ENCODE peak calls at places on chromosomes 12 and 14, in five cellular contexts. T is sigmoid colon, M is prostate gland, A is Calu3, V is kidney. F is an unnamed sample.

GRCh38 chr12:66491812-66492361 is 187.0 kb downstream of the GRIP1 start:
- DNase-seq in A (no peak), M (no peak), T (no peak), V (no peak), F (no peak)

GRCh38 chr14:51302319-51303030 is 62.4 kb downstream of the TMX1 start:
- DNase-seq in M (no peak), A (no peak), V (no peak), T (no peak), F (no peak)

GRCh38 chr14:95901014-95901413 is 24.4 kb downstream of the TUNAR start:
- DNase-seq in A (no peak), V (no peak), T (no peak), M (no peak), F (no peak)

GRCh38 chr12:71771069-71771468 is 16.4 kb downstream of the RAB21 start:
- DNase-seq in M (peak), A (no peak), V (no peak), T (no peak), F (no peak)

GRCh38 chr12:127174881-127175280 is 1092.1 kb upstream of the TMEM132C start:
- DNase-seq in M (no peak), V (no peak), A (no peak), T (no peak), F (no peak)

GRCh38 chr12:93727195-93727811 is 50.1 kb downstream of the CRADD start:
- DNase-seq in V (peak), M (no peak), T (peak), A (no peak), F (no peak)

GRCh38 chr12:86264451-86265328 is 8.5 kb upstream of the MGAT4C start:
- DNase-seq in A (peak), T (peak), M (peak), V (peak), F (peak)

GRCh38 chr12:47590771-47591368 is 115.0 kb downstream of the RPAP3 start:
- DNase-seq in A (no peak), V (no peak), M (no peak), T (no peak), F (no peak)

GRCh38 chr12:105222726-105223357 is 13.1 kb downstream of the APPL2 start:
- DNase-seq in M (no peak), A (no peak), V (no peak), T (no peak), F (no peak)

GRCh38 chr14:94679941-94680340 is 67.8 kb downstream of the SERPINA3 start:
- DNase-seq in M (no peak), V (no peak), A (no peak), T (peak), F (no peak)

DNA sequence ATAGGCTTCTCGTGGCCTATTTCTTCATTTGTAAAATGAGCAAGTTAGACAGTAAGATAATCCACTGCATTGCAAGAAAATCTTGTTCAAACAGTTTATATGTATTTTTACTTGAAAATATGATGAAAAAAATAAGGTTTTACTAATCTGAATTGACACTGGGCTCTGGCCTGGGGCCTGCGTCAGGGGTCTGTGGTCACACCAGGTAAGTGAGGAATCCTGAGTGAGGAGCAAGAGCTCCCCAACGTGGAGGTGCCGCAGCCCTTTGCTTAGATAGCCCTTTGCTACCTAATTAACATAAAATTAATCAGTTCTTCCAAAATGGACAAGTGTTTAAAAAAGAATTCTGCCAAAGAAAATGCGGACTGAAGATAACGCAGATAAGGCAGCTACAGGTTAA is 39.1 kb upstream of the STAB2 start:
- DNase-seq in A (no peak), M (no peak), T (no peak), V (no peak), F (no peak)
- TF ChIP-seq CTCF in A (no peak), M (no peak), T (no peak), V (no peak), F (no peak)

GRCh38 chr14:36241183-36241582 is 64.7 kb upstream of the PTCSC3 start:
- DNase-seq in A (no peak), M (no peak), T (no peak), V (no peak), F (no peak)
- TF ChIP-seq CTCF in A (no peak), M (no peak), T (no peak), V (no peak), F (peak)

DNA sequence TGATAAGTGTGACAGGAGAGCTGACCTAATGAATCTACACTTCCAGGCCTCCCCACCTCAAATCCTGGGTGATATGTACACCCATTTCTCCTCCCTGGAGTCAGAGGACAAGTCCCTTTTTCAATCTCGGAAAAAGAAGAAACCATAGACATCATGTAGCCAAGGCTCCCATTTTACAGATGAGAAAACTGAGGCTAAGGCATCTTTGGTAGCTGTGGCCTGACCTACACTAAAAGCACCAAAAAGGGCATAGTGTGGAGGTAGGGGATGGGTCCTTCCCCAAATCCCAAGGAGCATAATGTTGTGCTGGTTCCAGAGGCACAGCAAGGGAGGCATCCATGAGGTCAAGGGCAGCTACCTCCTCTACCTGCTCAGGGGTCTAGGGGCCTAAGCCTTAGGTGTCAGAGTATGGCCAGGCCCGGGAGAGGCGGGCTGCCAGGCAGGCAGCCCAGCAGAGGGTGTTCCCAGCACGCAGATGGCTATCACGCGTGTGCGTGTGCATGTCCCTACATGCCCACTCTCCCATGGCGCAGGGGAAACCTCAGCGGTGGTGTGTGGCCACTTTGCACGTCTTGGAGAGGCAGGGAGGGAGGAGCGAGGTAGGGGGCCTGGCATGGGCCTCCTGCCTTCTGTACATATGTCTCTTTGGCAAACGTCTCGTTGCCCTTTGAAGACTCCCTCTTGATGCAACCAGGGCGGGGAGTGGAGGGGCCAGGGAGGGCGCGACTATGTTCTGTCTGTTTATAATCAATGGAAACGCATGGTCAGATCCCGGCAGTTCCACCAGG is 2.5 kb downstream of the PGF start:
- DNase-seq in V (no peak), A (no peak), T (no peak), M (no peak), F (no peak)
- TF ChIP-seq CTCF in V (no peak), A (no peak), T (no peak), M (no peak), F (no peak)

GRCh38 chr12:15688202-15688736 is 100.9 kb downstream of the EPS8 start:
- DNase-seq in T (peak), M (no peak), A (peak), V (no peak), F (no peak)

GRCh38 chr12:15689751-15690191 is 99.4 kb downstream of the EPS8 start:
- DNase-seq in A (no peak), M (no peak), T (no peak), V (no peak), F (no peak)

GRCh38 chr12:15688838-15689237 is 100.3 kb downstream of the EPS8 start:
- DNase-seq in A (peak), T (no peak), V (no peak), M (no peak), F (no peak)

GRCh38 chr12:15691372-15691771 is 97.8 kb downstream of the EPS8 start:
- DNase-seq in A (no peak), M (no peak), V (no peak), T (no peak), F (no peak)

DNA sequence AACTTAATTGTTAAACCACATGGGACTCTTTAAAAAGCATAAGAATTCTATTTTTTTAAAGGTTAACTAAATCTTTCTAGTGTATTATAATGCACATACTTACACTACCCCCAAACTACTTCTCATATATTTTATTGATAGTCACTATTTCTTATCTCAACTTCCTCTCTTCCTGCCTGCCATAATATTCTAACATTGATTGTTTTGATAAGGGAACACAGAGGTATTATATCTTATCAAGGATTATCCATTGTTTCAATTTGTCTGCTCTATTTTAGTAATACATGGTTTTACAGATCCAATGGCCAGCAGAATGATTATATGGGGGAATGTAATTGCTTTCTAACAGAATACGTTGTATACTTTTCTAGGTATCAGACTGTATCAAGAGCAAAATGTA is 98.9 kb downstream of the EPS8 start:
- DNase-seq in M (no peak), A (no peak), V (no peak), T (no peak), F (no peak)
- TF ChIP-seq CTCF in M (no peak), A (no peak), V (no peak), T (no peak), F (no peak)

DNA sequence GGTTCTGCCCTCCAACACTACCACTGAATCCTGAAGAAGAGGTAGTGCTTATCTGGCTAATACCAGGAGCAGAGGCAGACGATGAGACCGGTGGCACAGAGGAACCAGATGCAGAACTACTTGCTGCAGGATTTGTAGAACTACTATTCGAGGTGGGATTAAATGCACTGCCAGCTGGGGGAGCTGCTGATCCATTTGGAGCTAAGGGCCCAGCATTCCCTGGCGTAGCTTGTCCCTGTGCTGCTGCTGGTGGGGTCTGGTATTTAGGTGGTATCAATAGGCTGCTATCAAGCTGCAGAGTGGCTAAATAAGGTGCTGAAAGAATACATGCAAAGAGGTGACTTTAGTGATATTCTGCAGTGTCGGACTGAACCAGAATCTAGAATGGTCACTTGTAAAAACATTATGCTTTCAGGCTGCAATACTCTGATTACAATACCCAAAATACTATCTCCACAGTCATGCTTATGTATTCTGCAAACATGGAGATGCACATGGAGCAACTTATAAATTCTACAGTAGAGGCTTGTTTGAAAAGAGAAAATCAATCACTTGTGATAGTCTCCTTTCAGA is 294.2 kb downstream of the MED13L start:
- DNase-seq in M (no peak), V (no peak), T (no peak), A (peak), F (no peak)
- TF ChIP-seq CTCF in M (peak), V (peak), T (peak), A (peak), F (peak)

GRCh38 chr12:84502907-84503787 is 409.5 kb downstream of the SLC6A15 start:
- DNase-seq in A (peak), T (no peak), M (peak), V (no peak), F (no peak)
- TF ChIP-seq CTCF in A (peak), T (peak), M (peak), V (peak), F (peak)

GRCh38 chr12:30795660-30796507 is 41.1 kb upstream of the CAPRIN2 start:
- DNase-seq in A (peak), M (no peak), V (peak), T (peak), F (peak)
- TF ChIP-seq CTCF in A (no peak), M (no peak), V (no peak), T (no peak), F (peak)